ENCODE peak calls at places on chromosomes 13 and 19, in ten cellular contexts. K, G, E, N, C, X, L, W, M and J are unnamed samples.

GRCh38 chr13:71290963-71291937 is 575.8 kb downstream of the DACH1 start:
- DNase-seq in N (peak), E (peak), X (peak), L (peak), G (peak), M (no peak), W (no peak), K (no peak), C (peak), J (peak)

GRCh38 chr19:9857920-9858746 is 23.0 kb downstream of the PIN1 start:
- DNase-seq in M (no peak), G (no peak), K (no peak), X (no peak), N (no peak), L (peak), W (no peak), C (no peak), E (no peak), J (peak)

GRCh38 chr13:97226788-97227627 is 4.9 kb downstream of the MBNL2 start:
- DNase-seq in M (no peak), X (no peak), G (no peak), C (no peak), E (peak), L (peak), K (no peak), N (peak), W (no peak), J (peak)

GRCh38 chr13:34294483-34295129 is 476.7 kb downstream of the RFC3 start:
- DNase-seq in W (no peak), L (no peak), E (peak), K (no peak), M (no peak), N (peak), X (no peak), G (no peak), C (peak), J (no peak)

GRCh38 chr13:42553098-42554046 is 20.6 kb upstream of the TNFSF11 start:
- DNase-seq in G (peak), M (no peak), W (no peak), E (peak), K (no peak), L (no peak), X (no peak), C (peak), N (peak), J (no peak)

GRCh38 chr19:3983936-3984583 is 1.2 kb downstream of the EEF2 start:
- DNase-seq in G (peak), N (peak), M (peak), L (peak), K (peak), E (peak), X (no peak), C (peak), W (peak), J (no peak)

GRCh38 chr13:34942732-34943674 is 933 bp downstream of the NBEA start:
- DNase-seq in E (peak), W (peak), L (no peak), M (no peak), G (no peak), X (peak), N (peak), K (peak), C (no peak), J (peak)

GRCh38 chr13:62360609-62361008 is 945.0 kb upstream of the PCDH20 start:
- DNase-seq in M (no peak), L (no peak), G (no peak), X (no peak), E (no peak), W (no peak), K (no peak), C (no peak), N (no peak), J (no peak)

GRCh38 chr19:6076675-6077463 is 33.4 kb downstream of the RFX2 start:
- DNase-seq in W (no peak), E (peak), N (peak), L (no peak), C (peak), X (peak), K (no peak), M (no peak), G (peak), J (no peak)

GRCh38 chr13:83876546-83876945 is 5.7 kb downstream of the SLITRK1 start:
- DNase-seq in K (no peak), C (no peak), X (no peak), G (no peak), E (no peak), W (no peak), N (no peak), M (no peak), L (no peak), J (no peak)

GRCh38 chr19:5522106-5522505 is 45.6 kb downstream of the TINCR start:
- DNase-seq in C (no peak), W (no peak), E (no peak), G (no peak), N (no peak), M (no peak), K (no peak), L (no peak), X (no peak), J (no peak)

GRCh38 chr13:95677564-95678386 is 836 bp downstream of the DNAJC3 start:
- DNase-seq in K (no peak), C (peak), X (no peak), N (peak), W (no peak), E (peak), G (peak), M (peak), L (peak), J (no peak)

GRCh38 chr13:95676775-95677563 is at the start of gene DNAJC3:
- DNase-seq in M (peak), X (peak), K (peak), C (peak), G (peak), L (peak), E (peak), N (peak), W (peak), J (peak)

GRCh38 chr13:95678967-95679366 is 2.0 kb downstream of the DNAJC3 start:
- DNase-seq in W (no peak), K (no peak), L (no peak), G (no peak), X (no peak), M (no peak), C (no peak), E (no peak), N (no peak), J (no peak)

GRCh38 chr13:95676100-95676774 is 702 bp upstream of the DNAJC3 start:
- DNase-seq in G (peak), N (peak), M (peak), L (peak), C (peak), K (peak), X (no peak), W (no peak), E (peak), J (peak)

DNA sequence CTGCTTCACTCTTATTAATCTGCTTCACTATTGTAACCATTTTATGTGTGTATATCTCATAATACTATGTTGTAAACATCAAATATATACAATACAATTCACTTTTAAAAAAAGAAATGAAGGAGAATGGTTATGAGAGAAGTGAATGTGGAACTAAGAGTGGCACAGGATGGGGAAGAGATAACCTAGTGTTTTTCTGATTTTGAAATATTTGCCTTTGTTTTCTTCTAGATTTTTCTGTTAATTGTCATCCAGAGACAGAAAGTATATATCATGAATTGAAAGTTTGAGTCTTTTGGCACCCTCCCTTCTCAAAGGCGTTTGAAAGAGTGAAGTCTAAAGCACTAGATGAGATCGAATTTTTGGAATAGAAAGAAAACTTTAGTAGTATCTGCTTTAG is 2.8 kb downstream of the DNAJC3 start:
- DNase-seq in E (no peak), K (no peak), L (no peak), M (no peak), X (no peak), W (no peak), G (no peak), C (no peak), N (no peak), J (no peak)
- H3K4me3 ChIP-seq in E (no peak), K (no peak), L (peak), M (no peak), X (no peak), W (no peak), G (no peak), C (no peak), N (no peak), J (no peak)

GRCh38 chr19:37909661-37910199 is 2.7 kb downstream of the SIPA1L3 start:
- DNase-seq in G (no peak), L (no peak), K (no peak), W (no peak), N (no peak), E (no peak), X (no peak), C (no peak), M (no peak), J (no peak)
- H3K4me3 ChIP-seq in G (no peak), L (no peak), K (no peak), W (no peak), N (no peak), E (no peak), X (no peak), C (no peak), M (no peak), J (no peak)

DNA sequence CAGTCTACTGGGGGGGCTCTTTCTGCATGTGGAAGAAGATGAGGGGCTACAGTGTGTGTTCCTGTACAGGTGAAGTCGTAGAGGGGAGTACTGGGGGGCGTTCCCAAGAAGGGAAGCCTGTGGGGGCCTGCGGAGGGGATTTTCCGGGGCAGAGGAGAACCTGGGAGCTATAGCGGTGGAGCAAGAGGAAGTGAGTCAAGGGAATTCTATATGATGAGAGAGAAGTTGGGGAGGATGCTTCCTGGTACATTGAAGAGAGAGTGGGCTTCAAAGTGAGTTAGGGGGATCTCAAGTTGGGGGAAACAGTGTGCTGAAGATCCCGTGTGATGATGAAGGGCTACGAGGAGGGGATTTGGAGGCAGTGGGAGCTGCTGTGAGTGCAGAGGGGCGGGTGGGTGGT is 1.9 kb upstream of the CACNG8 start:
- DNase-seq in L (no peak), X (no peak), E (no peak), W (no peak), M (no peak), K (no peak), G (no peak), N (no peak), C (no peak), J (no peak)
- H3K4me3 ChIP-seq in L (no peak), X (no peak), E (no peak), W (no peak), M (no peak), K (no peak), G (no peak), N (no peak), C (peak), J (no peak)

GRCh38 chr19:40571831-40572495 is 4.7 kb upstream of the SHKBP1 start:
- DNase-seq in N (no peak), C (no peak), E (no peak), L (no peak), W (no peak), K (peak), G (no peak), M (no peak), X (no peak), J (no peak)

GRCh38 chr19:40576181-40576584 is 490 bp upstream of the SHKBP1 start:
- DNase-seq in C (no peak), N (no peak), G (no peak), K (no peak), M (no peak), X (no peak), L (peak), E (no peak), W (no peak), J (no peak)

GRCh38 chr19:40578442-40578908 is 1.8 kb downstream of the SHKBP1 start:
- DNase-seq in N (peak), K (no peak), C (peak), X (no peak), L (peak), W (no peak), M (no peak), G (peak), E (peak), J (peak)

GRCh38 chr19:40576585-40577451 is at the start of gene SHKBP1:
- DNase-seq in L (peak), C (peak), E (peak), G (peak), N (peak), M (peak), W (peak), K (peak), X (peak), J (peak)

GRCh38 chr19:40575326-40575725 is 1.3 kb upstream of the SHKBP1 start:
- DNase-seq in X (no peak), C (no peak), K (no peak), G (no peak), N (no peak), W (no peak), M (no peak), L (no peak), E (no peak), J (no peak)
- H3K4me3 ChIP-seq in X (no peak), C (no peak), K (no peak), G (no peak), N (no peak), W (no peak), M (no peak), L (no peak), E (no peak), J (no peak)

GRCh38 chr19:27779953-27780352 is 1433.0 kb downstream of the UQCRFS1 start:
- DNase-seq in C (no peak), W (no peak), E (no peak), N (no peak), M (no peak), X (no peak), L (peak), G (no peak), K (no peak), J (no peak)

GRCh38 chr19:27777242-27777641 is 1435.7 kb downstream of the UQCRFS1 start:
- DNase-seq in G (no peak), E (no peak), N (no peak), L (no peak), C (no peak), M (no peak), X (no peak), K (no peak), W (no peak), J (no peak)

GRCh38 chr19:27776524-27776923 is 1436.4 kb downstream of the UQCRFS1 start:
- DNase-seq in W (no peak), X (no peak), L (no peak), C (peak), G (no peak), K (no peak), M (no peak), E (no peak), N (no peak), J (no peak)

GRCh38 chr19:27777726-27778125 is 1435.2 kb downstream of the UQCRFS1 start:
- DNase-seq in M (no peak), E (no peak), G (no peak), W (no peak), C (peak), X (no peak), N (no peak), K (no peak), L (peak), J (no peak)

DNA sequence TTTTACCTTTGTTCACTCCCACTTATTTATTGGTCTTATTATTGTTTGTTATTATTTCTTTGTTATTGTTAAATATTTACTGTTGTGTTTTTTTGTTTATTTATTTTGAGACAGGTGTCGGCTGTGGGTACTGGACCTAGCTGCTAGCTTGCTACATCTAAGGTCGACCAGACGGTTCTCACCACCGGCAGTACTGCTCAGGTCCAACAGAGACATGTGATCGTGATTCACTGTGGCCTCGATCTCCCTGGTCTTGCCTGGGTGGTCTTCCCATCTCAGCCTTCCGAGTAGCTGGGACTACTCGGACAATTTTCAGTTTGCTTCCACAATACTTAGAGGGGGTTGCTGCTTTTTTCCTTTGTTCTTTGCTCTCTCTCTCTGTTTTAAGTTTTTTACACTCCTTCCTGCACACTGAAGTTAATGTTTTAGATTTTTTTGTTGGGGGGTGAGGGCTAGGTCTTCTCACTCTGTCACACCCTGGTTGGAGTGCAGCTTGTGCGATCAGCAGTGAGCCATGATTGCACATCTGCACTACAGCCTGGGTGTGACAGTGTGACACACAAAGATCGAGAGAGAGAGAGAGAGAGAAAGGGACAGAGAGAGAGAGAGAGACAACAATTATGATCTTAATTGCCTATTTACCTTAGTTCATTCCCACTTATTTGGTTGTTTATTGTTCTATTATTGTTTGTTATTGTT is 1432.4 kb downstream of the UQCRFS1 start:
- DNase-seq in W (no peak), C (no peak), X (no peak), M (no peak), N (no peak), G (no peak), K (no peak), E (no peak), L (peak), J (no peak)
- H3K4me3 ChIP-seq in W (no peak), C (no peak), X (no peak), M (no peak), N (no peak), G (no peak), K (no peak), E (no peak), L (peak), J (no peak)

DNA sequence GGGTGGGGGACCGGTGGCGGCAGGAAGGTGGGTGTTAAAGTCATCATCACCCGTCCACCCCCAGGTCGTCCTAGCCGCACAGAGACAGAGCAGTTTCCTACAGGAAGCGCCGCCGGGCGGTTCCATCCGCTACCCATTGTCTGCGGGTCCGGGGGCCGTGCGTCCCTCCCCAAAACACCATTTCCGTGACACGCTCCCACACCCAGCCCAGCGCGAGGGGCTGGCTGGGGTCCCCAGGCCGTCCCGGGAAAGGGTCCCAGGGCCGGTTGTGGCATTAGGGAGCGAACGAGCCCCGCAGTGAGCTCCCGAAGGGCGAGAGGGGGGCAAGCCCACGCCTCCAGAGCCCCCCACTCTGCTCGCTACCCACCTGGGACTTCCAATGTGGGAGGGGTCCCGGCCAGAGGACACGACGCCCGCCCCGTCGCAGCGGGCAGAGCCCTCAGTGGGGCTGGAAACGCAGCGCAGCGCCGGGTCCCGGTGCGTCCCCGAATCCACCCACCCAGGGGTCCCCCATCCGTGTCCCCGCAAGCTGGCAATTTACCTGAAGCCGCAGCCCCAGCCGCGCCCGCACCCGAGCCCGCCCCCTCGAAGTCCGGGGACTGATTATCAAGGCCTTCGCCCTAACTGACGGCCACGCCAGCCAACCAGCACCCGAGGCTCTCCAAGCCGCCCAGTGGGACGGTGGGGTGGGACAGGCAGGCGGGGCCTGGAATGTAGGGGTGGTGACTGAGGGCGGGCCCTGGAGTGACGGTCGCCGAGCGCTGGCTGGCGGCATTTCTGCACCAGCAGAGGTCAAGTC is at the start of gene KANK3:
- DNase-seq in N (peak), W (peak), G (peak), K (peak), L (peak), M (peak), C (peak), X (peak), E (peak), J (no peak)
- H3K4me3 ChIP-seq in N (peak), W (peak), G (peak), K (peak), L (no peak), M (peak), C (peak), X (peak), E (peak), J (no peak)